ENCODE peak calls at places on chromosomes 5 and 9, in nine cellular contexts. E, W, M, Q, F, V, T, D and Y are unnamed samples.

GRCh38 chr9:135647897-135648296 is 8.6 kb upstream of the GLT6D1 start:
- DNase-seq in F (no peak), V (no peak), E (no peak), W (no peak), T (no peak), Q (no peak), M (no peak), D (no peak), Y (no peak)

GRCh38 chr5:132354381-132354780 is 15.1 kb upstream of the SLC22A5 start:
- DNase-seq in M (no peak), D (no peak), F (peak; percentile 69), E (no peak), T (no peak), W (no peak), V (no peak), Q (no peak), Y (no peak)

GRCh38 chr5:65482727-65483473 is 1.2 kb upstream of the ADAMTS6 start:
- DNase-seq in M (peak; percentile 24), V (peak; percentile 77), D (peak; percentile 73), F (no peak), T (no peak), E (no peak), Q (no peak), W (no peak), Y (peak; percentile 54)

GRCh38 chr5:71757590-71758543 is 38.8 kb downstream of the CARTPT start:
- DNase-seq in M (peak; percentile 64), W (no peak), T (peak; percentile 25), Q (peak; percentile 75), E (peak; percentile 61), V (peak; percentile 83), F (no peak), D (peak; percentile 83), Y (peak; percentile 29)

GRCh38 chr5:97085126-97085786 is 57.2 kb downstream of the LIX1 start:
- DNase-seq in T (no peak), E (no peak), Q (no peak), M (no peak), V (no peak), F (no peak), D (no peak), W (no peak), Y (no peak)

GRCh38 chr5:142780871-142781270 is 10.7 kb downstream of the ARHGAP26 start:
- DNase-seq in E (no peak), T (no peak), M (peak; percentile 94), F (no peak), V (no peak), Q (no peak), D (no peak), W (no peak), Y (no peak)

GRCh38 chr5:63053019-63053638 is 474.5 kb downstream of the LRRC70 start:
- DNase-seq in Q (no peak), M (no peak), W (no peak), F (no peak), D (no peak), V (peak; percentile 92), E (no peak), T (no peak), Y (no peak)

GRCh38 chr9:108783318-108784127 is 72.3 kb downstream of the ACTL7B start:
- DNase-seq in V (no peak), D (no peak), F (no peak), Q (peak; percentile 24), T (no peak), M (no peak), E (no peak), W (no peak), Y (no peak)

GRCh38 chr5:146005723-146006122 is 69.3 kb downstream of the SH3RF2 start:
- DNase-seq in V (no peak), D (peak; percentile 7), E (no peak), M (no peak), W (no peak), T (no peak), Q (no peak), F (no peak), Y (no peak)

GRCh38 chr9:124328285-124328684 is 70.5 kb downstream of the NEK6 start:
- DNase-seq in Q (no peak), V (no peak), F (no peak), M (no peak), T (no peak), D (no peak), E (no peak), W (no peak), Y (no peak)

GRCh38 chr5:133295520-133295919 is 243.7 kb downstream of the HSPA4 start:
- DNase-seq in F (no peak), M (no peak), E (no peak), D (peak; percentile 30), V (peak; percentile 9), W (no peak), Q (no peak), T (no peak), Y (no peak)

GRCh38 chr5:141747152-141747640 is 65.2 kb upstream of the ARAP3 start:
- DNase-seq in W (no peak), E (no peak), F (no peak), T (no peak), M (peak; percentile 99), Q (peak; percentile 97), V (peak; percentile 69), D (peak; percentile 64), Y (peak; percentile 93)

GRCh38 chr5:115419794-115420585 is 123.5 kb upstream of the CCDC112 start:
- DNase-seq in M (no peak), F (peak; percentile 10), Q (no peak), W (no peak), E (peak; percentile 63), V (peak; percentile 98), T (no peak), D (peak; percentile 96), Y (no peak)

GRCh38 chr5:34923694-34924461 is 5.5 kb upstream of the DNAJC21 start:
- DNase-seq in M (no peak), D (peak; percentile 91), Q (no peak), F (peak; percentile 44), W (no peak), E (peak; percentile 62), V (peak; percentile 83), T (peak; percentile 60), Y (no peak)

GRCh38 chr5:67897980-67898379 is 317.6 kb upstream of the PIK3R1 start:
- DNase-seq in Q (no peak), M (no peak), V (no peak), F (no peak), T (no peak), E (no peak), W (no peak), D (no peak), Y (no peak)

GRCh38 chr5:431711-432050 is 11.3 kb upstream of the EXOC3 start:
- DNase-seq in E (no peak), D (no peak), F (no peak), W (no peak), V (no peak), T (no peak), M (no peak), Q (no peak), Y (no peak)

GRCh38 chr9:94799578-94800264 is 73.2 kb downstream of the AOPEP start:
- DNase-seq in W (no peak), M (no peak), T (no peak), E (peak; percentile 92), V (peak; percentile 77), F (no peak), Q (no peak), D (no peak), Y (no peak)

GRCh38 chr5:53922508-53923498 is 362.4 kb downstream of the NDUFS4 start:
- DNase-seq in D (no peak), E (no peak), V (no peak), T (no peak), W (no peak), M (no peak), Q (no peak), F (no peak), Y (peak; percentile 22)

GRCh38 chr5:149671544-149671943 is 58.6 kb upstream of the PPARGC1B start:
- DNase-seq in Q (no peak), F (no peak), E (no peak), M (no peak), W (no peak), T (no peak), V (no peak), D (no peak), Y (peak; percentile 96)

GRCh38 chr5:105506692-105507277 is 1944.2 kb upstream of the NUDT12 start:
- DNase-seq in W (no peak), T (no peak), F (peak; percentile 10), M (no peak), D (no peak), V (peak; percentile 17), Q (peak; percentile 55), E (no peak), Y (no peak)

GRCh38 chr9:129162497-129162896 is 15.6 kb downstream of the IER5L start:
- DNase-seq in F (no peak), T (no peak), W (no peak), E (no peak), Q (no peak), D (no peak), M (no peak), V (no peak), Y (no peak)

GRCh38 chr9:92971776-92972175 is 24.5 kb downstream of the FGD3 start:
- DNase-seq in M (no peak), D (no peak), E (no peak), W (no peak), Q (no peak), F (no peak), T (no peak), V (no peak), Y (no peak)

GRCh38 chr9:18632624-18633407 is 158.9 kb downstream of the ADAMTSL1 start:
- DNase-seq in V (peak; percentile 92), W (no peak), M (no peak), E (peak; percentile 79), D (peak; percentile 92), F (no peak), T (no peak), Q (no peak), Y (no peak)

GRCh38 chr9:98372077-98372812 is 116.8 kb upstream of the TBC1D2 start:
- DNase-seq in E (no peak), V (no peak), D (no peak), M (peak; percentile 13), W (no peak), Q (no peak), T (no peak), F (no peak), Y (no peak)